ENCODE peak calls at places on chromosomes 6 and 20, in eight cellular contexts. Z, O, M, V, J, G, H and C are unnamed samples.
A peak's percentile ranks its signal among the peaks of the same experiment; 100 is the strongest.

GRCh38 chr20:36824142-36824940 is 50.8 kb upstream of the DSN1 start:
- DNase-seq in Z (no peak), O (no peak), M (peak; percentile 47), V (no peak), J (no peak), G (no peak), H (no peak), C (no peak)

GRCh38 chr6:17173071-17173470 is 71.2 kb downstream of the STMND1 start:
- DNase-seq in Z (no peak), O (no peak), M (no peak), V (no peak), J (no peak), G (no peak), H (no peak), C (peak; percentile 15)

GRCh38 chr6:45326698-45327417 is 1.3 kb upstream of the RUNX2 start:
- DNase-seq in Z (no peak), O (no peak), M (no peak), V (no peak), J (peak; percentile 19), G (no peak), H (no peak), C (no peak)

GRCh38 chr6:30397697-30398096 is 52.7 kb downstream of the RPP21 start:
- DNase-seq in Z (no peak), O (no peak), M (no peak), V (no peak), J (no peak), G (no peak), H (no peak), C (no peak)

GRCh38 chr6:112936476-112936875 is 589.3 kb downstream of the RFPL4B start:
- DNase-seq in Z (no peak), O (no peak), M (peak; percentile 79), V (no peak), J (peak; percentile 60), G (no peak), H (no peak), C (peak; percentile 82)

GRCh38 chr6:132715204-132715603 is 1.3 kb upstream of the VNN1 start:
- DNase-seq in Z (no peak), O (peak; percentile 27), M (peak; percentile 46), V (no peak), J (peak; percentile 45), G (no peak), H (no peak), C (peak; percentile 48)

GRCh38 chr6:36998723-36999466 is 6.6 kb upstream of the FGD2 start:
- DNase-seq in Z (no peak), O (no peak), M (no peak), V (no peak), J (no peak), G (no peak), H (no peak), C (no peak)

GRCh38 chr6:29531668-29532067 is 27.9 kb downstream of the UBD start:
- DNase-seq in Z (no peak), O (no peak), M (no peak), V (no peak), J (no peak), G (no peak), H (no peak), C (no peak)

GRCh38 chr6:3650959-3651697 is 100.4 kb downstream of the PXDC1 start:
- DNase-seq in Z (no peak), O (no peak), M (no peak), V (no peak), J (no peak), G (no peak), H (no peak), C (no peak)

GRCh38 chr6:34664270-34664971 is 32.1 kb downstream of the ILRUN start:
- DNase-seq in Z (no peak), O (no peak), M (peak; percentile 45), V (no peak), J (peak; percentile 44), G (no peak), H (no peak), C (peak; percentile 39)

GRCh38 chr6:105164418-105164817 is 15.4 kb downstream of the POPDC3 start:
- DNase-seq in Z (no peak), O (no peak), M (peak; percentile 16), V (no peak), J (peak; percentile 28), G (no peak), H (no peak), C (peak; percentile 47)

GRCh38 chr6:107418118-107418517 is 41.2 kb downstream of the PDSS2 start:
- DNase-seq in Z (no peak), O (no peak), M (no peak), V (no peak), J (no peak), G (no peak), H (no peak), C (no peak)